ENCODE peak calls at places on chromosomes 2 and 18, in six cellular contexts. A is mesenchymal stem cell, H is neuronal stem cell, C is H1, W is H9, R is trophoblast cell. Z is an unnamed sample.

GRCh38 chr2:40178971-40179370 is 272.9 kb downstream of the SLC8A1 start:
- DNase-seq in H (no peak), A (no peak), C (no peak), W (no peak), R (no peak), Z (peak)

GRCh38 chr18:995641-996040 is 91.0 kb downstream of the ADCYAP1 start:
- DNase-seq in C (no peak), W (no peak), H (no peak), A (peak), R (no peak), Z (peak)

GRCh38 chr2:174631009-174631981 is 33.7 kb upstream of the WIPF1 start:
- DNase-seq in W (no peak), H (no peak), R (peak), C (no peak), A (peak), Z (peak)

GRCh38 chr18:41456791-41457190 is 498.2 kb upstream of the PIK3C3 start:
- DNase-seq in W (no peak), A (no peak), C (no peak), H (no peak), R (no peak), Z (no peak)

GRCh38 chr2:2698182-2699116 is 367.4 kb upstream of the MYT1L start:
- DNase-seq in W (no peak), C (no peak), R (no peak), A (no peak), H (no peak), Z (no peak)

GRCh38 chr2:24307961-24308360 is 52.4 kb downstream of the ITSN2 start:
- DNase-seq in A (no peak), C (no peak), R (no peak), W (no peak), H (no peak), Z (peak)

GRCh38 chr2:196274387-196274809 is 103.0 kb upstream of the STK17B start:
- DNase-seq in W (no peak), C (no peak), R (no peak), H (no peak), A (peak), Z (peak)

GRCh38 chr2:159904565-159905281 is 106.7 kb upstream of the CD302 start:
- DNase-seq in C (no peak), W (peak), H (no peak), A (no peak), R (peak), Z (no peak)

GRCh38 chr2:67225287-67225973 is 171.7 kb upstream of the ETAA1 start:
- DNase-seq in W (no peak), H (no peak), R (no peak), C (no peak), A (no peak), Z (no peak)

GRCh38 chr18:297936-298335 is 30.1 kb upstream of the THOC1 start:
- DNase-seq in A (no peak), W (no peak), H (no peak), R (no peak), C (no peak), Z (no peak)

GRCh38 chr18:25136416-25137132 is 215.4 kb downstream of the ZNF521 start:
- DNase-seq in R (no peak), A (peak), W (no peak), C (no peak), H (no peak), Z (no peak)

GRCh38 chr2:152134488-152135280 is 35.8 kb upstream of the CACNB4 start:
- DNase-seq in W (no peak), A (peak), H (no peak), R (no peak), C (no peak), Z (peak)

GRCh38 chr2:180268006-180268405 is 260.9 kb upstream of the CWC22 start:
- DNase-seq in W (no peak), C (no peak), H (no peak), R (no peak), A (no peak), Z (peak)

GRCh38 chr2:31812051-31812798 is 198.6 kb downstream of the MEMO1 start:
- DNase-seq in R (no peak), C (no peak), A (peak), W (no peak), H (no peak), Z (peak)

GRCh38 chr2:122856696-122857095 is 1101.2 kb downstream of the TSN start:
- DNase-seq in H (no peak), C (no peak), W (no peak), R (no peak), A (no peak), Z (no peak)

GRCh38 chr2:144453039-144453336 is 66.9 kb downstream of the ZEB2 start:
- DNase-seq in A (peak), H (no peak), R (no peak), C (no peak), W (no peak), Z (peak)
- H2AK5ac ChIP-seq in A (peak), H (no peak), R (no peak), C (no peak), W (no peak), Z (peak)

DNA sequence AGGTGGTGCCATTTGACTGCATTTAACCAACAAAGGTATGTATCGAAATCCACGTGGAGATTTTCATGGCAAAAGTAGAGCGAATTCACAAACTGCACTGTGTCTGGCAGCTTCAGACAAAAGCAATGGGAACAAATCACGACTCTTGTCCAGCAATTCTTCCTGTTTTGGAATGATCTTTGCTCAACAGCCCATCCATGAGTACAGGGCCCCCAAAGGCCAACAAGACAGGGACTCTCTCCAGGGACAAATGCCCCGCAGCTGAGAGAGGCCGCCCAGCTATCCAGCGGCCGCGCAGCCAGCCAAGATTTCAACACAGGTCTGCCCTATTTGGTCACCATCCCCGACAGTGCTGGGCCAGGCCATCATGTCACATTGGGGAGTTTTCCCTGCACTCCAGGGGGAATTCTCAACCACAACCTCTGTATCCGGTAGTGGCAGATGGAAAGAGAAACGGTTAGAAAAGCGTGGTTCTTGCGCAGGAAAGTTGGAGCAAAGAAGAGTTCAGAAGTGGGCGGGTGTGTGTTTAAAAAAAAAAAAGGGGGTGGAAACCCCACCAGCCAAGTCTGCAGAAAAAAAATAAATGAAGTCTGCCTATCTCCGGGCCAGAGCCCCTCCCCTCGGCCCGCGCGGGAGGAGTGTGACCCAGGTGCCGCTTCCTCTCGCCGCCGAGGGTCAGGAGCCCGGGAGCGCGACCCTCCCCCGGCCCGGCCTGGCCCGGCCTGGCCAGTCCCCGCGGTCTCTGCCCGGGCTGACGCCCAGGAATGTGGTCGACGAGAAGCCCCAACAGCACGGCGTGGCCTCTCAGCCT is at the start of gene GYPC:
- DNase-seq in A (peak), R (peak), W (peak), H (peak), C (no peak), Z (peak)
- H2AFZ ChIP-seq in A (peak), R (peak), W (no peak), H (peak), C (peak), Z (peak)

DNA sequence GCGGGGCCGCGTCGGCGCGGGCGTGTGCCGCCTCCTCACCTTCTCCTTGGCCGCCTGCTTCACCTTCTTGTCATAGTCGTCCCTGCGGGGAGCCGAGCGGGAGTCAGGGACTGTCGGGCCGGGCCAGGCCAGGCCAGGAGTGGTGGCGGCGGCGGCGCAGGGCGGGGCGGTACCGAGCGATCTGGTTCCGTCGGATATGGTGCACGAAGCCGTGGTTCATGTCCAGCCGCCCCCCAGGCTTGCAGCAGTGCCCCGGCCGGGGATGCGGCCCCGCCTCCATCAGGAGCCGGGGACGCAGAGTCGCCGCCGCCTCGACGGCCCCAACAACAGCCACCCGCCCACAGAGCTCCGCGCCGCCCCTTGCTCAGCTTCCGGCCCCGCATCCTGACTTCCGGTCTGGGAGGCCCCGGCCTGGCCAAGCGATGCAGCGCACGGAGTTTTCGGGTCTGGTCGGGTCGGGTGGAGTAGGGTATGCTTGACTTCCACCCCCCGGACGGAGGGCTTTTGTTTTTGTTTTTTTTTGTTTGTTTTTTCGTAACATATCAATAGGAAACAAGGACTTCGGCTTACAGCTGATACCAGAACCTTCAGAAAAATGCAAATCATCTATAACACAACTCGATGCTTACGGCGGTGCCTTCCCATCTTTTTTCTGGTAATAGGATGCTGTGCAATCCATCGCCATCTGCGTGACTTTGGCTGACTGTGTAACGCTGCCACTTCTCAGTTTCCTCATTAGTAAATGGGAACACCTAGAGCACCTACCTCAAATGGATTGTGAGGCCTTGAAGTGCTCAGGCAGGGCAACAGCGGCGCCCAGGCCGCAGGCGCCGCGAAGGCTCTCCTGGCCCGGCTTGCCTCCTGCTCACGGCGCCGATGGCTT is at the start of gene C2orf68:
- DNase-seq in H (peak), W (peak), A (peak), C (peak), R (peak), Z (peak)
- H2AK5ac ChIP-seq in H (peak), W (peak), A (peak), C (no peak), R (peak), Z (peak)

GRCh38 chr18:74342416-74343043 is 26.9 kb downstream of the C18orf63 start:
- DNase-seq in R (peak), W (no peak), A (peak), H (peak), C (no peak), Z (peak)
- H2AFZ ChIP-seq in R (no peak), W (no peak), A (no peak), H (no peak), C (no peak), Z (no peak)

GRCh38 chr2:221130431-221130830 is 441.7 kb downstream of the EPHA4 start:
- DNase-seq in A (no peak), R (no peak), C (no peak), W (no peak), H (no peak), Z (no peak)
- H2AK5ac ChIP-seq in A (no peak), R (no peak), C (no peak), W (no peak), H (no peak), Z (no peak)

DNA sequence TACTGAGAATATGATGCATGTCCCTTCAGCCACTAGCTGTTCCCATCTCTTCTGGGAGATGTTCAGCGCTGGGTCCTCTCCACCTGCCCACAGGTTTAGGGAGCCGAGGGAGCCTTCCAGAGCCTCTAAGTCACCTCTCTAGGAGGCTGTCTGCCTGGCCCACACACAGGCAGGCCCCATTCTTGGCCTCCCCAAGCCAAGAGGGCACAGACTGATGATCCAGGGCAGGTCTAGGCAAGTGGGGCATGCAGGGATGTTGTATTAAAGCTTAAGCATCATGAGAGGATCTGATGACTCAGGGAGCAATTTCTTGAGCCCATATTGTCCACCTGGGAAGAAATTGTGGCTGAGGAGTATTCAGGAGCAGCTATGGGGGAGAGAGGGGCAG is 19.9 kb downstream of the TMSB10 start:
- DNase-seq in R (no peak), H (no peak), C (no peak), A (no peak), W (no peak), Z (no peak)
- H2AFZ ChIP-seq in R (no peak), H (peak), C (no peak), A (peak), W (no peak), Z (peak)

GRCh38 chr2:20346565-20347127 is 4.0 kb downstream of the PUM2 start:
- DNase-seq in W (no peak), H (no peak), C (no peak), A (no peak), R (no peak), Z (peak)
- H2AK5ac ChIP-seq in W (no peak), H (no peak), C (no peak), A (no peak), R (no peak), Z (no peak)

Z was measured in IMR-90.